ENCODE peak calls at places on chromosomes 5 and 9, in five cellular contexts. E, U, K, O and C are unnamed samples.

GRCh38 chr9:90933468-90933867 is 131.8 kb downstream of the SYK start:
- DNase-seq in O (no peak), U (no peak), E (no peak), K (no peak), C (no peak)

GRCh38 chr9:127158995-127159801 is 36.8 kb upstream of the ANGPTL2 start:
- DNase-seq in K (no peak), U (no peak), O (peak), E (no peak), C (no peak)

GRCh38 chr9:27395484-27395921 is 98.6 kb upstream of the EQTN start:
- DNase-seq in U (no peak), K (no peak), O (no peak), E (no peak), C (no peak)

GRCh38 chr5:34591723-34592122 is 64.4 kb upstream of the RAI14 start:
- DNase-seq in O (no peak), U (no peak), K (no peak), E (no peak), C (no peak)

GRCh38 chr5:76691470-76692273 is 24.3 kb upstream of the F2R start:
- DNase-seq in U (no peak), O (no peak), E (no peak), K (no peak), C (no peak)

GRCh38 chr5:56060276-56061110 is 65.7 kb upstream of the IL6ST start:
- DNase-seq in U (no peak), K (no peak), O (no peak), E (no peak), C (no peak)

GRCh38 chr9:31336391-31336790 is 1048.1 kb upstream of the ACO1 start:
- DNase-seq in E (no peak), K (no peak), O (no peak), U (no peak), C (no peak)

GRCh38 chr9:127835930-127836586 is 18.4 kb downstream of the ENG start:
- DNase-seq in E (no peak), U (no peak), O (no peak), K (no peak), C (no peak)

GRCh38 chr9:95733687-95734659 is 141.5 kb upstream of the ERCC6L2 start:
- DNase-seq in U (no peak), K (no peak), E (no peak), O (no peak), C (no peak)

GRCh38 chr5:167790462-167791260 is 500.8 kb upstream of the WWC1 start:
- DNase-seq in U (no peak), E (no peak), O (no peak), K (no peak), C (no peak)

GRCh38 chr5:138725153-138725884 is 27.9 kb upstream of the CTNNA1 start:
- DNase-seq in O (peak), K (peak), E (peak), U (no peak), C (no peak)

GRCh38 chr5:35990524-35990923 is 666 bp downstream of the UGT3A1 start:
- DNase-seq in O (no peak), K (no peak), U (no peak), E (no peak), C (no peak)

GRCh38 chr5:179409806-179410205 is 64.5 kb upstream of the ADAMTS2 start:
- DNase-seq in E (no peak), K (no peak), U (no peak), O (no peak), C (no peak)

GRCh38 chr5:130067364-130067763 is 163.1 kb downstream of the CHSY3 start:
- DNase-seq in O (no peak), K (no peak), E (no peak), U (no peak), C (no peak)

GRCh38 chr9:3177362-3177761 is 333.5 kb upstream of the PUM3 start:
- DNase-seq in U (no peak), O (no peak), K (no peak), E (peak), C (no peak)

GRCh38 chr9:87873607-87874319 is 8.9 kb upstream of the SPATA31E1 start:
- DNase-seq in E (no peak), K (no peak), O (no peak), U (no peak), C (no peak)

GRCh38 chr5:134879456-134879855 is 5.3 kb downstream of the TXNDC15 start:
- DNase-seq in O (no peak), E (no peak), K (no peak), U (no peak), C (peak)

GRCh38 chr5:180596668-180597231 is 5.5 kb upstream of the SCGB3A1 start:
- DNase-seq in E (no peak), U (no peak), K (peak), O (no peak), C (no peak)

GRCh38 chr9:131188986-131189385 is 63.6 kb downstream of the NUP214 start:
- DNase-seq in K (no peak), O (no peak), E (no peak), U (no peak), C (no peak)

GRCh38 chr9:133928248-133928764 is 63.8 kb downstream of the VAV2 start:
- DNase-seq in E (no peak), K (peak), U (no peak), O (no peak), C (peak)

GRCh38 chr5:176359658-176360057 is 1.9 kb downstream of the KIAA1191 start:
- DNase-seq in E (no peak), O (no peak), K (no peak), U (no peak), C (no peak)

GRCh38 chr5:142063878-142064331 is 44.7 kb upstream of the NDFIP1 start:
- DNase-seq in K (peak), U (peak), O (peak), E (no peak), C (peak)

GRCh38 chr9:89668216-89668867 is 63.5 kb downstream of the GADD45G start:
- DNase-seq in K (no peak), O (no peak), U (peak), E (no peak), C (peak)

GRCh38 chr9:114465417-114465816 is 39.9 kb downstream of the WHRN start:
- DNase-seq in O (no peak), U (no peak), E (no peak), K (no peak), C (no peak)

GRCh38 chr9:90611121-90611520 is 31.5 kb downstream of the DIRAS2 start:
- DNase-seq in U (no peak), O (no peak), E (no peak), K (no peak), C (no peak)

GRCh38 chr9:96136992-96137665 is 164.8 kb downstream of the HSD17B3 start:
- DNase-seq in E (no peak), U (no peak), O (peak), K (peak), C (no peak)

GRCh38 chr9:22237497-22238363 is 208.9 kb upstream of the DMRTA1 start:
- DNase-seq in O (no peak), K (no peak), E (no peak), U (no peak), C (no peak)

GRCh38 chr5:13944564-13945195 is at the start of gene DNAH5:
- DNase-seq in E (no peak), U (peak), K (no peak), O (no peak), C (no peak)

GRCh38 chr5:149796836-149797235 is 66.7 kb downstream of the PPARGC1B start:
- DNase-seq in U (no peak), O (no peak), E (no peak), K (no peak), C (no peak)

GRCh38 chr5:139688712-139689413 is 40.7 kb downstream of the CXXC5 start:
- DNase-seq in E (no peak), O (no peak), K (peak), U (no peak), C (no peak)

GRCh38 chr5:106481375-106481774 is 1189.4 kb downstream of the EFNA5 start:
- DNase-seq in O (no peak), U (no peak), E (no peak), K (no peak), C (no peak)

GRCh38 chr9:131419029-131419614 is 25.2 kb downstream of the PRRC2B start:
- DNase-seq in E (no peak), K (no peak), U (no peak), O (no peak), C (no peak)

GRCh38 chr9:75111019-75111622 is 22.8 kb downstream of the OSTF1 start:
- DNase-seq in E (no peak), K (no peak), O (no peak), U (no peak), C (no peak)

GRCh38 chr9:5288591-5288990 is 15.9 kb downstream of the RLN2 start:
- DNase-seq in U (no peak), O (no peak), E (no peak), K (no peak), C (no peak)

GRCh38 chr9:117746263-117746662 is 42.1 kb downstream of the TLR4 start:
- DNase-seq in U (no peak), K (no peak), O (no peak), E (no peak), C (no peak)

GRCh38 chr9:106019702-106020101 is 325.4 kb downstream of the TMEM38B start:
- DNase-seq in U (no peak), O (no peak), K (no peak), E (no peak), C (no peak)

GRCh38 chr9:127311239-127311741 is 46.7 kb downstream of the GARNL3 start:
- DNase-seq in O (no peak), U (peak), K (peak), E (no peak), C (peak)

GRCh38 chr9:714675-715074 is 126.8 kb upstream of the DMRT1 start:
- DNase-seq in E (no peak), K (no peak), U (no peak), O (no peak), C (no peak)